ENCODE peak calls at places on chromosomes 11 and 22, in six cellular contexts. One of them, this sample, is unnamed.

GRCh38 chr11:73387594-73388021 is 11.4 kb downstream of the RELT start:
- DNase-seq in body of pancreas: no peak
- DNase-seq in glutamatergic neuron: peak
- DNase-seq in ovary: no peak
- DNase-seq in Caco-2: no peak
- DNase-seq in upper lobe of left lung: no peak
- DNase-seq in this sample: no peak

GRCh38 chr11:67616431-67617242 is 9.9 kb downstream of the NDUFV1 start:
- DNase-seq in body of pancreas: no peak
- DNase-seq in glutamatergic neuron: no peak
- DNase-seq in ovary: no peak
- DNase-seq in Caco-2: peak
- DNase-seq in upper lobe of left lung: no peak
- DNase-seq in this sample: no peak

GRCh38 chr11:102485095-102485722 is 32.6 kb upstream of the TMEM123 start:
- DNase-seq in body of pancreas: no peak
- DNase-seq in glutamatergic neuron: no peak
- DNase-seq in ovary: no peak
- DNase-seq in Caco-2: no peak
- DNase-seq in upper lobe of left lung: no peak
- DNase-seq in this sample: no peak

GRCh38 chr11:44893250-44894216 is 57.1 kb downstream of the TP53I11 start:
- DNase-seq in body of pancreas: no peak
- DNase-seq in glutamatergic neuron: no peak
- DNase-seq in ovary: peak
- DNase-seq in Caco-2: no peak
- DNase-seq in upper lobe of left lung: no peak
- DNase-seq in this sample: no peak

GRCh38 chr11:11569936-11570491 is 51.8 kb downstream of the GALNT18 start:
- DNase-seq in body of pancreas: peak
- DNase-seq in glutamatergic neuron: no peak
- DNase-seq in ovary: no peak
- DNase-seq in Caco-2: no peak
- DNase-seq in upper lobe of left lung: peak
- DNase-seq in this sample: no peak

GRCh38 chr11:77113382-77114088 is 10.9 kb downstream of the OMP start:
- DNase-seq in body of pancreas: peak
- DNase-seq in glutamatergic neuron: peak
- DNase-seq in ovary: no peak
- DNase-seq in Caco-2: no peak
- DNase-seq in upper lobe of left lung: no peak
- DNase-seq in this sample: no peak

GRCh38 chr22:30425616-30426394 is at the start of gene MTFP1:
- DNase-seq in body of pancreas: peak
- DNase-seq in glutamatergic neuron: peak
- DNase-seq in ovary: peak
- DNase-seq in Caco-2: peak
- DNase-seq in upper lobe of left lung: peak
- DNase-seq in this sample: peak

GRCh38 chr11:114180301-114181055 is 115.7 kb upstream of the NNMT start:
- DNase-seq in body of pancreas: peak
- DNase-seq in glutamatergic neuron: no peak
- DNase-seq in ovary: peak
- DNase-seq in Caco-2: peak
- DNase-seq in upper lobe of left lung: no peak
- DNase-seq in this sample: no peak

GRCh38 chr11:2530855-2531200 is 86.0 kb downstream of the KCNQ1 start:
- DNase-seq in body of pancreas: peak
- DNase-seq in glutamatergic neuron: peak
- DNase-seq in ovary: no peak
- DNase-seq in Caco-2: peak
- DNase-seq in upper lobe of left lung: no peak
- DNase-seq in this sample: no peak

GRCh38 chr11:102473543-102473942 is 21.0 kb upstream of the TMEM123 start:
- DNase-seq in body of pancreas: no peak
- DNase-seq in glutamatergic neuron: no peak
- DNase-seq in ovary: no peak
- DNase-seq in Caco-2: no peak
- DNase-seq in upper lobe of left lung: no peak
- DNase-seq in this sample: no peak

GRCh38 chr22:38479096-38479840 is 11.4 kb downstream of the KDELR3 start:
- DNase-seq in body of pancreas: no peak
- DNase-seq in glutamatergic neuron: no peak
- DNase-seq in ovary: no peak
- DNase-seq in Caco-2: no peak
- DNase-seq in upper lobe of left lung: no peak
- DNase-seq in this sample: no peak

GRCh38 chr11:95392644-95393043 is 161.6 kb upstream of the SESN3 start:
- DNase-seq in body of pancreas: no peak
- DNase-seq in glutamatergic neuron: no peak
- DNase-seq in ovary: no peak
- DNase-seq in Caco-2: no peak
- DNase-seq in upper lobe of left lung: no peak
- DNase-seq in this sample: no peak

GRCh38 chr11:7575841-7576451 is 62.1 kb downstream of the PPFIBP2 start:
- DNase-seq in body of pancreas: peak
- DNase-seq in glutamatergic neuron: no peak
- DNase-seq in ovary: peak
- DNase-seq in Caco-2: peak
- DNase-seq in upper lobe of left lung: peak
- DNase-seq in this sample: no peak

GRCh38 chr11:64028398-64029115 is 7.2 kb upstream of the FLRT1 start:
- DNase-seq in body of pancreas: no peak
- DNase-seq in glutamatergic neuron: peak
- DNase-seq in ovary: no peak
- DNase-seq in Caco-2: no peak
- DNase-seq in upper lobe of left lung: peak
- DNase-seq in this sample: no peak

GRCh38 chr11:11476499-11476898 is 123.4 kb upstream of the CSNK2A3 start:
- DNase-seq in body of pancreas: no peak
- DNase-seq in glutamatergic neuron: no peak
- DNase-seq in ovary: no peak
- DNase-seq in Caco-2: no peak
- DNase-seq in upper lobe of left lung: no peak
- DNase-seq in this sample: no peak

GRCh38 chr11:36066891-36067290 is 123.0 kb downstream of the LDLRAD3 start:
- DNase-seq in body of pancreas: no peak
- DNase-seq in glutamatergic neuron: no peak
- DNase-seq in ovary: no peak
- DNase-seq in Caco-2: no peak
- DNase-seq in upper lobe of left lung: no peak
- DNase-seq in this sample: no peak
- TF ChIP-seq CTCF in body of pancreas: no peak
- TF ChIP-seq CTCF in glutamatergic neuron: no peak
- TF ChIP-seq CTCF in ovary: no peak
- TF ChIP-seq CTCF in Caco-2: no peak
- TF ChIP-seq CTCF in upper lobe of left lung: no peak
- TF ChIP-seq CTCF in this sample: no peak

GRCh38 chr22:41525450-41526225 is 18.6 kb downstream of the POLR3H start:
- DNase-seq in body of pancreas: no peak
- DNase-seq in glutamatergic neuron: no peak
- DNase-seq in ovary: no peak
- DNase-seq in Caco-2: no peak
- DNase-seq in upper lobe of left lung: peak
- DNase-seq in this sample: no peak

GRCh38 chr22:41524283-41524682 is 20.0 kb downstream of the POLR3H start:
- DNase-seq in body of pancreas: peak
- DNase-seq in glutamatergic neuron: no peak
- DNase-seq in ovary: peak
- DNase-seq in Caco-2: no peak
- DNase-seq in upper lobe of left lung: no peak
- DNase-seq in this sample: no peak

GRCh38 chr22:41522813-41523212 is 21.5 kb downstream of the POLR3H start:
- DNase-seq in body of pancreas: no peak
- DNase-seq in glutamatergic neuron: no peak
- DNase-seq in ovary: no peak
- DNase-seq in Caco-2: no peak
- DNase-seq in upper lobe of left lung: no peak
- DNase-seq in this sample: no peak

GRCh38 chr22:41524809-41525449 is 19.3 kb downstream of the POLR3H start:
- DNase-seq in body of pancreas: no peak
- DNase-seq in glutamatergic neuron: no peak
- DNase-seq in ovary: peak
- DNase-seq in Caco-2: no peak
- DNase-seq in upper lobe of left lung: peak
- DNase-seq in this sample: no peak

DNA sequence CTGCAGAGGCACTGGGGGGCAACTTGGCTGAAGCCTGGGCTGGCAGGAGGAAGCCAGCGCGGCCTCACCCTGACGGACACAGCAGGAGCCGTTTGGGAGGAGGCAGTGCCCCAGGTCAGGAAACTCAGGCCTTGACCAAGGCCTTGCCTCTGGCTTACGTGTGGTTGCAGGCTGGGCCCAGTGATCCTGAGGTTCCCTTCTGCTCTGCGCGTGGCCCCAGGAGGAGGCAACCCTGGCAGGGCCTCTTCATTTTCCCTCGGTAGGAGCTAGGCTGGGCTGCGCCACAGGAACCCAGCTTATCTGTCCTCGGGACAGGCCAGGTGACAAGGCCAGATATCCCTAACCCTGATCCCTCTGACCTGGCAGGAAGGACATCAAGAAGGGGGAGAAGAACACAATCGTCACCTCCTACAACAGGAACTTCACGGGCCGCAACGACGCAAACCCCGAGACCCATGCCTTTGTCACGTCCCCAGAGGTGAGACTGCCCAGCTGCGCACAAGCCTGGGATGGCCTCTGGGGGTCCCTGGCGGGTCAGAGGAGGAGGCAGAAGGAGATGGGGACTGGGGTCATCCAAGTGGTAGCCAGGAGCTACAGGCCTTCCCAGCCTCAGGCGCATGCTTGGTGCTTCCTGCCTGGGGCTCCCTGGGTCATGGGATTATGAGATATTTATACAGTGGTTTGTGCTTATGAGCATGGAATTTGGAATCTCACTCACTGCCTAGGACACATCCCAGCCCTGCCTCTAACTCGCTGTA is 20.6 kb downstream of the POLR3H start:
- DNase-seq in body of pancreas: peak
- DNase-seq in glutamatergic neuron: no peak
- DNase-seq in ovary: peak
- DNase-seq in Caco-2: no peak
- DNase-seq in upper lobe of left lung: no peak
- DNase-seq in this sample: no peak
- TF ChIP-seq CTCF in body of pancreas: no peak
- TF ChIP-seq CTCF in glutamatergic neuron: no peak
- TF ChIP-seq CTCF in ovary: no peak
- TF ChIP-seq CTCF in Caco-2: no peak
- TF ChIP-seq CTCF in upper lobe of left lung: no peak
- TF ChIP-seq CTCF in this sample: no peak

GRCh38 chr11:72352859-72353551 is 81.3 kb downstream of the CLPB start:
- DNase-seq in body of pancreas: no peak
- DNase-seq in glutamatergic neuron: peak
- DNase-seq in ovary: no peak
- DNase-seq in Caco-2: peak
- DNase-seq in upper lobe of left lung: no peak
- DNase-seq in this sample: no peak
- TF ChIP-seq CTCF in body of pancreas: no peak
- TF ChIP-seq CTCF in glutamatergic neuron: no peak
- TF ChIP-seq CTCF in ovary: no peak
- TF ChIP-seq CTCF in Caco-2: peak
- TF ChIP-seq CTCF in upper lobe of left lung: no peak
- TF ChIP-seq CTCF in this sample: no peak

DNA sequence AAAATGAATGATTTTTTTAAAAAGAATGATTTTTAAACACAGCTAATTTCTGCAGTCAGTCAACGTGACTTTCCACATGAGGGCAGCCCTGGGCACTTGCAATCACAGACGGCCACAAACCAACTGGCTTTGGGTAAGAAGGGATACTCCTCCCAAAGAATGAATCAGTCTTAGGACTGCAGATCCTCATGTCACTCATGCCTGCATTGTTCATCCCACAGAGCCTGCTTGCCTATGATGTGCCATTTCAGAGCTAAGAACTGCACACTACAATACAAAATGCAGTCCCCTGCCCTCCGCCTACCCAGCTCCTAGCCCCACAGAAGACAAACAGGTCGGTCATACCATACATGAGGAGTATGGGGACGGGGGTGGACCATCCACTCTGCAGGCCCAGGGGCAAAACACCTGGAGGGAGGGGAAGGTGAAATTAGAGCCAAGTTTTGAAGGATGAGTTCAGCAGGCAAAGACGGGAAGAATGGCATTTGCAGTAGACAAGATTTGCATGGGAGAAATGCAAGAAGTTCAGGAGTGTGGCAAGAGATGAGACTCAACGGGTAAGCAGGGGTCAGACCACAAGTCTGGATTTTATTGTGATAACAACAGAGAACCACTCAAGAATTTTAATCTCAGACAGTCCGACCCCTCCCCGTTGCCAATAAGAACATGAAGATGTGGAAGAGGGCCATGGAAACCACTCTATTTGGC is 24.7 kb downstream of the PACSIN2 start:
- DNase-seq in body of pancreas: peak
- DNase-seq in glutamatergic neuron: no peak
- DNase-seq in ovary: no peak
- DNase-seq in Caco-2: no peak
- DNase-seq in upper lobe of left lung: no peak
- DNase-seq in this sample: no peak
- TF ChIP-seq CTCF in body of pancreas: peak
- TF ChIP-seq CTCF in glutamatergic neuron: no peak
- TF ChIP-seq CTCF in ovary: no peak
- TF ChIP-seq CTCF in Caco-2: no peak
- TF ChIP-seq CTCF in upper lobe of left lung: no peak
- TF ChIP-seq CTCF in this sample: no peak

GRCh38 chr11:61055776-61056175 is 46.5 kb upstream of the CD5 start:
- DNase-seq in body of pancreas: no peak
- DNase-seq in glutamatergic neuron: no peak
- DNase-seq in ovary: no peak
- DNase-seq in Caco-2: peak
- DNase-seq in upper lobe of left lung: no peak
- DNase-seq in this sample: no peak

GRCh38 chr11:61052182-61052972 is 49.9 kb upstream of the CD5 start:
- DNase-seq in body of pancreas: no peak
- DNase-seq in glutamatergic neuron: no peak
- DNase-seq in ovary: no peak
- DNase-seq in Caco-2: peak
- DNase-seq in upper lobe of left lung: no peak
- DNase-seq in this sample: no peak

GRCh38 chr11:61054513-61054912 is 47.8 kb upstream of the CD5 start:
- DNase-seq in body of pancreas: no peak
- DNase-seq in glutamatergic neuron: no peak
- DNase-seq in ovary: no peak
- DNase-seq in Caco-2: no peak
- DNase-seq in upper lobe of left lung: no peak
- DNase-seq in this sample: no peak

GRCh38 chr11:61054927-61055562 is 47.2 kb upstream of the CD5 start:
- DNase-seq in body of pancreas: no peak
- DNase-seq in glutamatergic neuron: no peak
- DNase-seq in ovary: no peak
- DNase-seq in Caco-2: peak
- DNase-seq in upper lobe of left lung: no peak
- DNase-seq in this sample: no peak

DNA sequence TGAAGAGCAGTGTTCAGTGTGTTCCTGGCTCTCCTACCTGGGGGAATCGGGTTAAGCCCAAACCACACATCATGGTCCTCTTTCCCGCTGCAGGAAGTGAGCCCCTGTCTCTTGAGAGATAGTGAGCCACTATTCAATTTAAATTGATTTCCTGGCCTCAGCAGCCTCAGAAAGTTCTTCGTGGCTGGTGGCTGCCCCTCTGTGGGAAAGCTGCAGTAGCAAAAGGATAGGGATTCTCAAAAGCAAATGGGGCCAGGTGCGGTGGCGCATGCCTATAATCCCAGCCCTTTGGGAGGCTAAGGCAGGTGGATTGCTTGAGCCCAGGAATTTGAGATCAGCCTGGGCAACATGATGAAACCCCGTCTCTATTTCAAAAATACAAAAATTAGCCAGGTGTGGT is 49.1 kb upstream of the CD5 start:
- DNase-seq in body of pancreas: no peak
- DNase-seq in glutamatergic neuron: no peak
- DNase-seq in ovary: no peak
- DNase-seq in Caco-2: no peak
- DNase-seq in upper lobe of left lung: no peak
- DNase-seq in this sample: no peak
- TF ChIP-seq CTCF in body of pancreas: no peak
- TF ChIP-seq CTCF in glutamatergic neuron: no peak
- TF ChIP-seq CTCF in ovary: no peak
- TF ChIP-seq CTCF in Caco-2: no peak
- TF ChIP-seq CTCF in upper lobe of left lung: no peak
- TF ChIP-seq CTCF in this sample: no peak

This sample was measured in activated B cell treated with CpG ODN at 0.5 μM for 24 hours.